ENCODE peak calls at places on chromosomes 7 and 10, in nine cellular contexts. H is endodermal cell, W is nucleus accumbens, Y is OCI-M1, X is HL-60, E is bronchial epithelial cell, U is RWPE1, D is KG1, B is NCI-H524. J is an unnamed sample.

GRCh38 chr7:116322541-116322940 is 112.2 kb downstream of the TES start:
- DNase-seq in H (no peak), W (no peak), Y (no peak), X (no peak), E (peak), U (no peak), D (no peak), B (no peak), J (no peak)

GRCh38 chr7:22267989-22268615 is 88.9 kb downstream of the RAPGEF5 start:
- DNase-seq in H (no peak), W (no peak), Y (no peak), X (no peak), E (no peak), U (no peak), D (no peak), B (no peak), J (no peak)

GRCh38 chr10:101283762-101284161 is 54.5 kb upstream of the LBX1 start:
- DNase-seq in H (no peak), W (no peak), Y (no peak), X (no peak), E (no peak), U (no peak), D (no peak), B (no peak), J (no peak)

GRCh38 chr10:47414227-47414592 is 30.1 kb upstream of the ZNF488 start:
- DNase-seq in H (no peak), W (no peak), Y (no peak), X (no peak), E (no peak), U (no peak), D (no peak), B (no peak), J (no peak)

GRCh38 chr10:49284356-49284755 is 14.6 kb upstream of the C10orf71 start:
- DNase-seq in H (peak), W (no peak), Y (no peak), X (no peak), E (no peak), U (no peak), D (no peak), B (no peak), J (no peak)

GRCh38 chr7:3461923-3462322 is 160.9 kb downstream of the SDK1 start:
- DNase-seq in H (no peak), W (no peak), Y (no peak), X (no peak), E (no peak), U (no peak), D (no peak), B (no peak), J (no peak)

GRCh38 chr10:132899054-132899750 is 43.2 kb downstream of the CFAP46 start:
- DNase-seq in H (no peak), W (no peak), Y (no peak), X (no peak), E (no peak), U (no peak), D (no peak), B (no peak), J (no peak)

GRCh38 chr10:65348637-65349036 is 1577.2 kb upstream of the LRRTM3 start:
- DNase-seq in H (peak), W (no peak), Y (no peak), X (no peak), E (no peak), U (no peak), D (no peak), B (no peak), J (no peak)

GRCh38 chr10:10510179-10510578 is 507.5 kb upstream of the CELF2 start:
- DNase-seq in H (no peak), W (no peak), Y (no peak), X (no peak), E (no peak), U (no peak), D (no peak), B (no peak), J (no peak)

GRCh38 chr7:49803812-49804211 is 30.4 kb downstream of the VWC2 start:
- DNase-seq in H (no peak), W (no peak), Y (no peak), X (no peak), E (no peak), U (no peak), D (no peak), B (no peak), J (no peak)

GRCh38 chr10:42990721-42991441 is 86.0 kb upstream of the RET start:
- DNase-seq in H (no peak), W (no peak), Y (no peak), X (no peak), E (no peak), U (no peak), D (no peak), B (no peak), J (no peak)

GRCh38 chr10:69477968-69478597 is 26.8 kb downstream of the TSPAN15 start:
- DNase-seq in H (no peak), W (no peak), Y (no peak), X (no peak), E (no peak), U (no peak), D (no peak), B (no peak), J (no peak)

GRCh38 chr7:37944737-37945054 is 24.3 kb downstream of the EPDR1 start:
- DNase-seq in H (no peak), W (no peak), Y (no peak), X (no peak), E (no peak), U (no peak), D (no peak), B (no peak), J (no peak)

GRCh38 chr7:13021971-13022370 is 334.5 kb downstream of the ARL4A start:
- DNase-seq in H (no peak), W (no peak), Y (no peak), X (no peak), E (no peak), U (no peak), D (no peak), B (no peak), J (no peak)

GRCh38 chr10:103835121-103836045 is 20.0 kb downstream of the SH3PXD2A start:
- DNase-seq in H (peak), W (no peak), Y (no peak), X (peak), E (no peak), U (no peak), D (no peak), B (no peak), J (no peak)

GRCh38 chr10:33237736-33238624 is 96.5 kb downstream of the NRP1 start:
- DNase-seq in H (peak), W (no peak), Y (no peak), X (no peak), E (peak), U (peak), D (no peak), B (no peak), J (no peak)

GRCh38 chr7:27605689-27606269 is 56.9 kb downstream of the HIBADH start:
- DNase-seq in H (no peak), W (no peak), Y (peak), X (no peak), E (peak), U (peak), D (no peak), B (no peak), J (peak)

GRCh38 chr7:103524042-103524907 is 78.3 kb upstream of the SLC26A5 start:
- DNase-seq in H (no peak), W (peak), Y (peak), X (no peak), E (peak), U (peak), D (no peak), B (no peak), J (no peak)

GRCh38 chr10:114504769-114505579 is 100.7 kb upstream of the AFAP1L2 start:
- DNase-seq in H (no peak), W (no peak), Y (no peak), X (no peak), E (peak), U (peak), D (no peak), B (no peak), J (no peak)

GRCh38 chr7:5701085-5701914 is 80.2 kb downstream of the RNF216 start:
- DNase-seq in H (no peak), W (peak), Y (no peak), X (peak), E (peak), U (no peak), D (no peak), B (no peak), J (no peak)

GRCh38 chr10:68001539-68001938 is 73.5 kb downstream of the HERC4 start:
- DNase-seq in H (no peak), W (no peak), Y (no peak), X (no peak), E (no peak), U (no peak), D (no peak), B (no peak), J (no peak)

GRCh38 chr7:119197172-119197871 is 972.8 kb downstream of the ANKRD7 start:
- DNase-seq in H (no peak), W (no peak), Y (no peak), X (no peak), E (peak), U (no peak), D (no peak), B (no peak), J (no peak)

GRCh38 chr7:18420758-18421157 is 74.8 kb upstream of the HDAC9 start:
- DNase-seq in H (no peak), W (no peak), Y (no peak), X (no peak), E (peak), U (peak), D (no peak), B (no peak), J (no peak)